ENCODE peak calls at places on chromosomes 4 and X, in ten cellular contexts. Z is naive thymus-derived CD4-positive, alpha-beta T cell; R is CD8-positive, alpha-beta T cell; H is neuronal stem cell; U is fibroblast of lung; J is heart left ventricle; B is lower lobe of right lung; V is SJSA1; M is uterus; F is body of pancreas. C is an unnamed sample. For H3K36me3, the result is how much of the 10 kb centered on the place peaks cover.

GRCh38 chr4:1209821-1210220 is 37.4 kb upstream of the SPON2 start:
- DNase-seq in F (peak), H (peak), Z (no peak), M (peak), B (peak), V (peak), U (peak), R (peak), J (peak), C (peak)

GRCh38 chr4:140330311-140330900 is 43.0 kb upstream of the SCOC start:
- DNase-seq in Z (no peak), M (no peak), F (no peak), B (no peak), J (no peak), V (no peak), U (peak), R (no peak), H (no peak), C (peak)

GRCh38 chrX:119880552-119881437 is 9.2 kb downstream of the NDUFA1 start:
- DNase-seq in Z (peak), H (no peak), B (no peak), R (peak), J (no peak), U (peak), F (peak), V (peak), M (no peak), C (peak)

GRCh38 chr4:38872620-38873019 is 5.0 kb downstream of the FAM114A1 start:
- DNase-seq in F (peak), H (no peak), J (no peak), U (peak), V (peak), M (no peak), R (no peak), Z (no peak), B (no peak), C (peak)

GRCh38 chr4:169253087-169253675 is 17.6 kb downstream of the SH3RF1 start:
- DNase-seq in U (peak), M (no peak), J (no peak), R (no peak), H (no peak), Z (no peak), F (no peak), V (peak), B (no peak), C (no peak)

GRCh38 chrX:39725928-39726619 is 371.7 kb downstream of the BCOR start:
- DNase-seq in U (peak), F (no peak), H (no peak), Z (no peak), B (no peak), J (no peak), R (no peak), M (peak), V (no peak), C (peak)

GRCh38 chr4:54233697-54234496 is 4.8 kb downstream of the PDGFRA start:
- DNase-seq in R (peak), Z (peak), B (peak), U (peak), M (peak), F (peak), H (peak), V (peak), J (peak), C (peak)

GRCh38 chrX:97876697-97877407 is 993.1 kb downstream of the RPA4 start:
- DNase-seq in F (no peak), B (no peak), M (no peak), U (no peak), Z (no peak), R (no peak), V (no peak), H (no peak), J (no peak), C (no peak)

GRCh38 chr4:100098681-100099080 is 91.6 kb downstream of the DDIT4L start:
- DNase-seq in U (no peak), V (no peak), F (no peak), J (no peak), M (no peak), B (no peak), H (no peak), Z (no peak), R (no peak), C (no peak)

GRCh38 chr4:78065514-78066192 is 8.5 kb downstream of the FRAS1 start:
- DNase-seq in V (no peak), Z (no peak), U (no peak), F (no peak), M (no peak), H (no peak), R (no peak), J (no peak), B (no peak), C (no peak)

GRCh38 chrX:16559206-16559619 is 90.7 kb upstream of the S100G start:
- DNase-seq in H (no peak), Z (no peak), J (no peak), M (no peak), B (no peak), R (no peak), F (no peak), V (no peak), U (peak), C (no peak)

GRCh38 chr4:26052663-26053534 is 138.9 kb downstream of the SMIM20 start:
- DNase-seq in V (no peak), F (no peak), R (no peak), J (no peak), Z (no peak), U (no peak), H (no peak), M (no peak), B (no peak), C (no peak)

GRCh38 chr4:2545321-2546013 is 9.0 kb downstream of the FAM193A start:
- DNase-seq in J (no peak), Z (no peak), R (no peak), V (no peak), H (no peak), F (no peak), U (no peak), B (peak), M (no peak), C (no peak)

GRCh38 chr4:13963601-13964000 is 336.1 kb upstream of the BOD1L1 start:
- DNase-seq in Z (no peak), M (no peak), H (no peak), R (no peak), U (peak), B (no peak), V (no peak), F (no peak), J (no peak), C (no peak)

GRCh38 chr4:24260922-24261581 is 323.3 kb downstream of the DHX15 start:
- DNase-seq in H (no peak), V (no peak), F (no peak), Z (no peak), J (no peak), U (no peak), R (no peak), B (no peak), M (no peak), C (no peak)

GRCh38 chr4:1512738-1513660 is 106.8 kb upstream of the NKX1-1 start:
- DNase-seq in V (no peak), Z (peak), U (no peak), H (peak), F (peak), B (peak), J (peak), R (peak), M (peak), C (peak)

GRCh38 chrX:108270739-108271396 is 167.4 kb downstream of the COL4A6 start:
- DNase-seq in J (no peak), Z (no peak), H (no peak), M (no peak), R (no peak), U (peak), B (no peak), V (peak), F (no peak), C (no peak)

GRCh38 chrX:22135171-22135711 is 103.1 kb downstream of the PHEX start:
- DNase-seq in H (no peak), Z (no peak), R (no peak), U (peak), J (no peak), F (peak), V (peak), B (no peak), M (no peak), C (peak)

GRCh38 chr4:113637823-113638691 is 123.5 kb downstream of the CAMK2D start:
- DNase-seq in J (no peak), R (no peak), V (no peak), F (no peak), B (no peak), H (no peak), M (no peak), Z (no peak), U (no peak), C (no peak)

GRCh38 chrX:20378291-20378920 is 111.7 kb upstream of the RPS6KA3 start:
- DNase-seq in U (no peak), Z (no peak), F (no peak), B (no peak), M (no peak), R (no peak), V (no peak), J (no peak), H (no peak), C (no peak)

GRCh38 chr4:186740822-186741221 is 17.2 kb upstream of the FAT1 start:
- DNase-seq in R (no peak), V (no peak), Z (no peak), B (no peak), H (no peak), J (no peak), F (no peak), U (no peak), M (no peak), C (no peak)

GRCh38 chr4:153611679-153612078 is 72.4 kb upstream of the TLR2 start:
- DNase-seq in V (no peak), Z (no peak), F (no peak), U (peak), R (no peak), B (no peak), H (no peak), J (no peak), M (no peak), C (peak)

GRCh38 chrX:8520791-8521190 is 56.2 kb downstream of the VCX3B start:
- DNase-seq in M (no peak), F (no peak), V (no peak), R (no peak), H (no peak), J (no peak), B (no peak), U (no peak), Z (no peak), C (no peak)

GRCh38 chr4:110621839-110622751 is 782 bp downstream of the PITX2 start:
- DNase-seq in M (no peak), U (no peak), F (no peak), V (no peak), R (no peak), B (no peak), Z (no peak), H (peak), J (no peak), C (no peak)

GRCh38 chr4:185145572-185145971 is 2.5 kb downstream of the SLC25A4 start:
- DNase-seq in R (no peak), U (no peak), Z (no peak), B (no peak), M (peak), J (peak), H (no peak), F (peak), V (no peak), C (peak)

GRCh38 chr4:155568641-155569040 is 98.0 kb upstream of the GUCY1A1 start:
- DNase-seq in M (no peak), U (no peak), H (peak), V (no peak), R (no peak), F (no peak), Z (no peak), B (no peak), J (no peak), C (no peak)

GRCh38 chr4:101211146-101211553 is 136.2 kb downstream of the PPP3CA start:
- DNase-seq in B (no peak), F (no peak), Z (no peak), M (no peak), U (peak), H (no peak), R (no peak), V (no peak), J (no peak), C (no peak)

GRCh38 chrX:154535892-154536291 is 10.8 kb downstream of the G6PD start:
- DNase-seq in M (no peak), J (no peak), F (no peak), B (no peak), V (no peak), U (no peak), Z (no peak), R (no peak), H (no peak), C (no peak)

GRCh38 chrX:154532690-154533089 is 14.0 kb downstream of the G6PD start:
- DNase-seq in M (no peak), F (no peak), Z (no peak), V (no peak), U (no peak), J (no peak), H (no peak), R (no peak), B (no peak), C (no peak)

GRCh38 chrX:154531626-154532025 is 15.0 kb downstream of the G6PD start:
- DNase-seq in M (no peak), U (no peak), F (no peak), J (no peak), R (no peak), Z (no peak), V (peak), B (peak), H (no peak), C (peak)

GRCh38 chrX:154539077-154539476 is 7.6 kb downstream of the G6PD start:
- DNase-seq in V (no peak), R (no peak), M (no peak), U (no peak), H (no peak), B (no peak), F (no peak), Z (no peak), J (no peak), C (no peak)

GRCh38 chrX:154534526-154535322 is 11.9 kb downstream of the G6PD start:
- DNase-seq in U (peak), V (peak), R (peak), F (peak), B (peak), J (peak), H (peak), M (peak), Z (peak), C (peak)
- H3K27ac ChIP-seq in U (peak), V (no peak), R (no peak), F (peak), B (peak), J (no peak), H (no peak), M (peak), Z (peak), C (no peak)

GRCh38 chr4:4422856-4423485 is 36.1 kb downstream of the NSG1 start:
- DNase-seq in B (no peak), M (no peak), U (no peak), R (no peak), F (no peak), H (no peak), Z (no peak), V (no peak), J (no peak), C (no peak)

GRCh38 chr4:4419896-4420295 is 33.0 kb downstream of the NSG1 start:
- DNase-seq in J (peak), R (no peak), Z (no peak), F (no peak), B (no peak), V (peak), M (peak), H (no peak), U (no peak), C (no peak)

GRCh38 chr4:4418676-4419370 is 31.9 kb downstream of the NSG1 start:
- DNase-seq in B (no peak), Z (no peak), H (no peak), R (no peak), V (peak), J (peak), F (no peak), U (no peak), M (no peak), C (no peak)

GRCh38 chr4:4420421-4420820 is 33.5 kb downstream of the NSG1 start:
- DNase-seq in V (peak), U (no peak), R (no peak), F (no peak), M (peak), Z (no peak), J (no peak), B (no peak), H (no peak), C (no peak)

GRCh38 chr4:4421356-4421755 is 34.5 kb downstream of the NSG1 start:
- DNase-seq in R (no peak), B (no peak), Z (no peak), J (no peak), M (no peak), F (no peak), H (no peak), V (peak), U (no peak), C (no peak)
- H3K36me3 ChIP-seq in R (under half), B (half or more), Z (under half), J (under half), M (under half), F (under half), H (under half), V (under half), U (under half), C (under half)

DNA sequence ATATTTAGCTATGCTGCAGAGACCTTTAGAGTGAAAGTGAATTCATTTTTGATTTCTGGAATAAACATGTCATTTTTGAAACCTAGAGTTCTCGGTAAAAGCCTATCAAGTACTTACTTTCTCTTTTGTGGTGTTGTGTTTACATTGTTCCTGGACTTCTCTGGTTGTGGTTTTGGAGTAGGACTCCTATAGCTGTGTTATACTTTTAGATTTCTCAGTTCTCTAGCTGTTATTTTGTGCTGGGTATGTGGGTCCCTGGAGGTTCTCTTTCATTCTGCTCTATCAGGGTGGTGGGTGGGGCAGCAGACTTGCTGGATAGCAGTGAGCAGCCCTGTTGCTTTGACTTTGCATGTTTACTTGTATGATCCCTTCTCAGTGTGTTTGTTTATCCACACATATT is 25.6 kb upstream of the MSMO1 start:
- DNase-seq in V (no peak), Z (peak), U (peak), F (peak), B (no peak), M (no peak), J (no peak), H (no peak), R (no peak), C (no peak)
- H3K27ac ChIP-seq in V (no peak), Z (peak), U (peak), F (no peak), B (no peak), M (no peak), J (no peak), H (no peak), R (no peak), C (no peak)

GRCh38 chr4:73213917-73214663 is 44.5 kb downstream of the ANKRD17 start:
- DNase-seq in V (no peak), M (no peak), B (no peak), R (no peak), H (no peak), Z (no peak), J (no peak), U (peak), F (no peak), C (peak)
- H3K36me3 ChIP-seq in V (under half), M (under half), B (under half), R (under half), H (under half), Z (under half), J (under half), U (under half), F (under half), C (under half)

GRCh38 chr4:88619973-88620372 is 27.7 kb downstream of the HERC3 start:
- DNase-seq in U (peak), Z (no peak), M (no peak), V (no peak), H (no peak), F (no peak), B (no peak), R (no peak), J (no peak), C (no peak)
- H3K27ac ChIP-seq in U (no peak), Z (no peak), M (no peak), V (no peak), H (no peak), F (no peak), B (no peak), R (no peak), J (no peak), C (no peak)

GRCh38 chrX:133968109-133968508 is 17.3 kb downstream of the GPC3 start:
- DNase-seq in M (no peak), J (no peak), F (no peak), U (no peak), Z (no peak), V (no peak), H (no peak), R (no peak), B (no peak), C (no peak)

GRCh38 chrX:133970021-133970550 is 15.3 kb downstream of the GPC3 start:
- DNase-seq in U (no peak), V (no peak), R (no peak), J (no peak), Z (no peak), H (no peak), F (no peak), M (no peak), B (no peak), C (peak)

GRCh38 chrX:133966199-133966598 is 19.2 kb downstream of the GPC3 start:
- DNase-seq in J (no peak), V (no peak), B (no peak), H (no peak), Z (no peak), F (no peak), R (no peak), M (no peak), U (no peak), C (no peak)

GRCh38 chrX:133971586-133971985 is 13.8 kb downstream of the GPC3 start:
- DNase-seq in M (no peak), F (no peak), R (no peak), B (no peak), V (no peak), J (no peak), U (no peak), Z (no peak), H (no peak), C (no peak)

DNA sequence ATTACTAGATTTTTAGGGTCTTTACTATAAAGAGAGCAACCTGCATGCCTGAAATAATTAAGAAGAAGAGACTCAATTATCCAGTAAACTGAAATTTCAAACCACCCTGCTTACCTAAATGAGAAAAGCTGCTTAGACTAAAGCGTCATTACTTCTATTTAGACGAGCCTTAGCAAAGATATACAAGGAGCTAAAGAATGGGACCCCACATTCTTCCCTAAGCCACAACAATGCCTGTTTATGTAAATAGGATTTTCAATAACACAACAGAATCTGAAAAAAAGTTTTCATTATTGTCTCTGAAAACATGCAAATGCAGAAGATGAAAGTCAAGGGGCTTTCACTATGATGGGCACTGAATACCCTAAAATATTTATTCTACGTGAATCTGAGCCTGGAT is 16.2 kb downstream of the GPC3 start:
- DNase-seq in V (no peak), F (no peak), U (no peak), B (no peak), R (no peak), Z (no peak), J (no peak), H (no peak), M (no peak), C (no peak)
- H3K36me3 ChIP-seq in V (under half), F (under half), U (under half), B (under half), R (under half), Z (under half), J (under half), H (under half), M (under half), C (under half)